ENCODE peak calls at places on chromosomes 16 and 17, in eight cellular contexts. Y is AG04450; G is GM18507; U is neural crest cell; V is stomach; D is SJCRH30; B is CD8-positive, alpha-beta memory T cell; E is bronchial epithelial cell. X is an unnamed sample.

GRCh38 chr16:49382916-49383315 is 9.3 kb downstream of the C16orf78 start:
- DNase-seq in Y (no peak), G (no peak), U (peak), V (no peak), D (peak), B (no peak), E (no peak), X (no peak)

GRCh38 chr17:48037924-48038323 is 327 bp upstream of the COPZ2 start:
- DNase-seq in Y (no peak), G (no peak), U (no peak), V (no peak), D (no peak), B (no peak), E (no peak), X (no peak)

GRCh38 chr16:73067671-73068545 is 20.0 kb upstream of the ZFHX3 start:
- DNase-seq in Y (no peak), G (no peak), U (no peak), V (no peak), D (no peak), B (no peak), E (no peak), X (no peak)

GRCh38 chr17:40364121-40364861 is at the start of gene GJD3:
- DNase-seq in Y (no peak), G (no peak), U (no peak), V (no peak), D (no peak), B (no peak), E (no peak), X (no peak)

GRCh38 chr16:30893744-30894539 is at the start of gene BCL7C:
- DNase-seq in Y (no peak), G (peak), U (peak), V (peak), D (peak), B (peak), E (peak), X (no peak)

GRCh38 chr16:31453255-31454204 is 5.8 kb upstream of the ARMC5 start:
- DNase-seq in Y (no peak), G (no peak), U (no peak), V (no peak), D (no peak), B (no peak), E (peak), X (no peak)

GRCh38 chr16:56950881-56951771 is 10.6 kb upstream of the CETP start:
- DNase-seq in Y (no peak), G (peak), U (peak), V (peak), D (peak), B (peak), E (no peak), X (no peak)

GRCh38 chr17:50588391-50589111 is 28.0 kb downstream of the CACNA1G start:
- DNase-seq in Y (no peak), G (no peak), U (no peak), V (peak), D (peak), B (no peak), E (no peak), X (no peak)

GRCh38 chr16:84599528-84600202 is 18.2 kb downstream of the COTL1 start:
- DNase-seq in Y (peak), G (no peak), U (peak), V (peak), D (peak), B (no peak), E (peak), X (no peak)

GRCh38 chr17:7951143-7951792 is 19.3 kb downstream of the CNTROB start:
- DNase-seq in Y (no peak), G (no peak), U (no peak), V (no peak), D (no peak), B (no peak), E (no peak), X (peak)

GRCh38 chr16:27326738-27327585 is 13.2 kb downstream of the IL4R start:
- DNase-seq in Y (peak), G (no peak), U (no peak), V (peak), D (peak), B (no peak), E (peak), X (no peak)

GRCh38 chr17:67759355-67760171 is 41.8 kb downstream of the NOL11 start:
- DNase-seq in Y (peak), G (no peak), U (no peak), V (no peak), D (no peak), B (no peak), E (no peak), X (no peak)

GRCh38 chr16:69917739-69918138 is 33.4 kb upstream of the CLEC18A start:
- DNase-seq in Y (peak), G (no peak), U (no peak), V (no peak), D (peak), B (no peak), E (peak), X (no peak)

GRCh38 chr16:6827931-6828330 is 504.7 kb upstream of the RBFOX1 start:
- DNase-seq in Y (no peak), G (no peak), U (no peak), V (no peak), D (no peak), B (no peak), E (no peak), X (no peak)

GRCh38 chr16:87853411-87854052 is 15.8 kb downstream of the SLC7A5 start:
- DNase-seq in Y (peak), G (peak), U (peak), V (peak), D (peak), B (peak), E (peak), X (peak)